ENCODE peak calls at places on chromosomes 3 and 15, in four cellular contexts. U is mammary epithelial cell, Y is fibroblast of lung, V is neural progenitor cell. A is an unnamed sample. For H3K4me1, the result is how much of the 10 kb centered on the place peaks cover.

GRCh38 chr3:16322189-16322588 is 57.2 kb downstream of the OXNAD1 start:
- DNase-seq in V (no peak), Y (no peak), U (peak), A (no peak)

GRCh38 chr3:138051946-138052802 is 42.2 kb downstream of the CLDN18 start:
- DNase-seq in Y (peak), V (peak), U (peak), A (peak)

GRCh38 chr3:12436514-12437222 is 47.6 kb upstream of the TSEN2 start:
- DNase-seq in U (no peak), Y (peak), V (no peak), A (no peak)

GRCh38 chr3:174640932-174641331 is 218.2 kb upstream of the NAALADL2 start:
- DNase-seq in U (no peak), V (no peak), Y (no peak), A (no peak)

GRCh38 chr3:75631541-75631940 is 32.6 kb upstream of the FRG2C start:
- DNase-seq in V (no peak), Y (no peak), U (no peak), A (no peak)

GRCh38 chr3:11134794-11135193 is 19.5 kb upstream of the HRH1 start:
- DNase-seq in V (no peak), Y (peak), U (peak), A (peak)

GRCh38 chr15:29454506-29454905 is 184.9 kb upstream of the NSMCE3 start:
- DNase-seq in Y (no peak), U (no peak), V (no peak), A (no peak)

GRCh38 chr3:73188707-73189106 is 127.2 kb downstream of the EBLN2 start:
- DNase-seq in Y (no peak), U (no peak), V (no peak), A (no peak)

GRCh38 chr15:90519688-90520087 is 10.0 kb upstream of the CRTC3 start:
- DNase-seq in Y (peak), V (no peak), U (peak), A (no peak)

GRCh38 chr3:50154840-50155490 is at the start of gene SEMA3F:
- DNase-seq in V (peak), U (peak), Y (peak), A (peak)
- H3K4me1 ChIP-seq in V (under half), U (half or more), Y (under half), A (under half)

DNA sequence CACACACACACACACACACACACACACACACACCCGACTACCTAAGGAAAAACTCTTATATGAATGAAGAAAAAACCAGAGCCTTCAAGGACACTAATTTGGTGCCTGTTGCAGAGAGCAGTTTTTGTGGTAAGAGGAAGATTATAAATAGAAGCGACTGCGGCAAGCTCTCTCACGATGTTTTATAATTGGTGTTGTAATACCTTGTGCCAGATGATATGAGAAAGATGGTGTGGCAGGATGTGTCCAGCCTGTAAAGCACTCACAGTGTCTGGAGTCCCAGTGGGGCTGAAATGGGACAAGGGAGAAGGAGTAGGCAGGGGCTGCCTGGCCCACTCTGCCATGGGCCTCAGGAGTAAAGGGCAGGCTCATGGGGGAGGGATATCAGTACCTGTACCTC is 839.9 kb downstream of the AGBL1 start:
- DNase-seq in V (no peak), Y (peak), U (no peak), A (peak)
- H2AFZ ChIP-seq in V (no peak), Y (no peak), U (no peak), A (no peak)

GRCh38 chr15:59170998-59171397 is 35.6 kb upstream of the LDHAL6B start:
- DNase-seq in U (no peak), Y (no peak), V (no peak), A (no peak)
- H3K4me1 ChIP-seq in U (half or more), Y (under half), V (under half), A (under half)

GRCh38 chr15:56469484-56469883 is 4.5 kb upstream of the MNS1 start:
- DNase-seq in Y (no peak), U (no peak), V (no peak), A (no peak)
- H2AFZ ChIP-seq in Y (peak), U (no peak), V (no peak), A (no peak)

GRCh38 chr3:112124901-112125607 is 8.0 kb downstream of the GCSAM start:
- DNase-seq in U (no peak), Y (no peak), V (no peak), A (no peak)

GRCh38 chr3:112121577-112122547 is 11.2 kb downstream of the GCSAM start:
- DNase-seq in U (no peak), Y (no peak), V (no peak), A (no peak)

GRCh38 chr3:112120485-112120836 is 12.6 kb downstream of the GCSAM start:
- DNase-seq in V (no peak), Y (no peak), U (no peak), A (no peak)

GRCh38 chr3:112123548-112123947 is 9.5 kb downstream of the GCSAM start:
- DNase-seq in V (no peak), Y (no peak), U (no peak), A (no peak)

GRCh38 chr3:112122870-112123269 is 10.2 kb downstream of the GCSAM start:
- DNase-seq in U (no peak), V (no peak), Y (no peak), A (no peak)
- H3K4me1 ChIP-seq in U (under half), V (under half), Y (under half), A (under half)

GRCh38 chr3:198032039-198032438 is 72.0 kb downstream of the LMLN start:
- DNase-seq in V (no peak), Y (no peak), U (no peak), A (no peak)

GRCh38 chr3:198030125-198030524 is 70.1 kb downstream of the LMLN start:
- DNase-seq in U (no peak), Y (no peak), V (no peak), A (no peak)

GRCh38 chr3:198030726-198031125 is 70.7 kb downstream of the LMLN start:
- DNase-seq in V (no peak), Y (no peak), U (no peak), A (no peak)

GRCh38 chr3:198028718-198029117 is 68.7 kb downstream of the LMLN start:
- DNase-seq in V (no peak), U (peak), Y (peak), A (no peak)

GRCh38 chr3:198032445-198032936 is 72.5 kb downstream of the LMLN start:
- DNase-seq in V (no peak), Y (peak), U (no peak), A (no peak)
- H2AFZ ChIP-seq in V (no peak), Y (peak), U (no peak), A (no peak)

GRCh38 chr3:46300461-46300789 is 53.5 kb upstream of the CCR2 start:
- DNase-seq in V (no peak), Y (no peak), U (no peak), A (no peak)
- H3K4me1 ChIP-seq in V (under half), Y (under half), U (under half), A (under half)

GRCh38 chr3:194009019-194009418 is 126.9 kb upstream of the HES1 start:
- DNase-seq in Y (no peak), U (no peak), V (no peak), A (no peak)

GRCh38 chr3:194006102-194006501 is 129.8 kb upstream of the HES1 start:
- DNase-seq in Y (no peak), U (no peak), V (no peak), A (peak)

GRCh38 chr3:194007598-194008337 is 128.2 kb upstream of the HES1 start:
- DNase-seq in U (no peak), V (no peak), Y (no peak), A (no peak)

GRCh38 chr3:194011807-194012206 is 124.1 kb upstream of the HES1 start:
- DNase-seq in V (no peak), Y (no peak), U (no peak), A (no peak)

GRCh38 chr3:194009892-194010533 is 125.9 kb upstream of the HES1 start:
- DNase-seq in U (no peak), V (peak), Y (no peak), A (no peak)
- H2AFZ ChIP-seq in U (no peak), V (no peak), Y (no peak), A (no peak)

DNA sequence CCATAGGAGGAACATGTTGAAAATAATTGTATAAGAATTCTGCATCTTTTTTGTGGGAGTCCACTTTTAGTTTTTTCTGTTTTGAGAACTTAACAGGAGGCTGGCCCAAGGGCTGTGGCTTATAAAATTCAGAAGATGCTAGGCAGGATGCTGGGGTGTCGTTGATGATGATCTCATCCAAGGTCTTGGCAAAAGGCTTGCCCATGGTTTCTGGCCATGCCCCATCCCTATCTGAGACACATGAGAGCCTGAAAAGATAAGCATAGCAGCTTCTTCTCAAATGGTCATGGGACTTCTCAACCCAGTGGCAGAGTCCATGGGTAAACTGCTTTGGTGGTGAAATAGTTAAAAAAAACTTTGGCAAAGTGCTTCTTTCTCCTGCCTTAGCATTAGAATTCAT is 35.2 kb downstream of the CMSS1 start:
- DNase-seq in Y (no peak), V (no peak), U (no peak), A (no peak)
- H3K4me1 ChIP-seq in Y (under half), V (under half), U (under half), A (under half)

A was measured in mesenchymal stem cell.